ENCODE peak calls at places on chromosome 2, in six cellular contexts. O, X, Q, N, Y and M are unnamed samples.

GRCh38 chr2:105257981-105258380 is 16.4 kb downstream of the GPR45 start:
- DNase-seq in Y (no peak), X (no peak), N (no peak), Q (no peak), O (no peak), M (no peak)

GRCh38 chr2:42001696-42002331 is 46.0 kb upstream of the PKDCC start:
- DNase-seq in Q (no peak), N (no peak), Y (no peak), X (no peak), O (no peak), M (no peak)

GRCh38 chr2:216004408-216005283 is 8.7 kb downstream of the MREG start:
- DNase-seq in Q (no peak), N (no peak), O (no peak), Y (no peak), X (peak), M (no peak)

GRCh38 chr2:240918258-240919091 is 12.3 kb downstream of the CROCC2 start:
- DNase-seq in Q (no peak), N (peak), Y (peak), O (peak), X (no peak), M (no peak)

GRCh38 chr2:159875083-159875482 is 77.1 kb upstream of the CD302 start:
- DNase-seq in N (no peak), O (no peak), Q (no peak), X (no peak), Y (peak), M (no peak)

GRCh38 chr2:224608104-224608503 is 22.9 kb upstream of the CUL3 start:
- DNase-seq in Q (no peak), Y (no peak), O (no peak), N (peak), X (no peak), M (no peak)

GRCh38 chr2:134405641-134406081 is 151.8 kb downstream of the MGAT5 start:
- DNase-seq in Y (no peak), N (no peak), O (no peak), X (no peak), Q (peak), M (no peak)

GRCh38 chr2:156800781-156801366 is 364.7 kb downstream of the GPD2 start:
- DNase-seq in X (no peak), Y (no peak), O (no peak), Q (no peak), N (no peak), M (no peak)

GRCh38 chr2:148989882-148990493 is 48.5 kb upstream of the LYPD6B start:
- DNase-seq in Q (peak), X (peak), O (no peak), Y (no peak), N (peak), M (peak)

GRCh38 chr2:6917761-6918421 is 679 bp downstream of the RNF144A start:
- DNase-seq in Y (peak), O (peak), Q (no peak), X (no peak), N (peak), M (peak)

GRCh38 chr2:20313659-20314058 is 37.0 kb downstream of the PUM2 start:
- DNase-seq in N (no peak), X (no peak), O (no peak), Q (peak), Y (no peak), M (no peak)

GRCh38 chr2:222169346-222169745 is 129.5 kb downstream of the PAX3 start:
- DNase-seq in Y (no peak), N (no peak), O (no peak), Q (no peak), X (no peak), M (no peak)

GRCh38 chr2:163878718-163879117 is 142.9 kb upstream of the FIGN start:
- DNase-seq in N (peak), Y (peak), X (peak), O (no peak), Q (peak), M (peak)

GRCh38 chr2:42979416-42979869 is 187.1 kb upstream of the HAAO start:
- DNase-seq in Y (no peak), X (no peak), O (peak), Q (no peak), N (peak), M (peak)

GRCh38 chr2:241870081-241870541 is 582 bp downstream of the RTP5 start:
- DNase-seq in Y (peak), O (no peak), N (no peak), Q (no peak), X (no peak), M (no peak)

GRCh38 chr2:113692698-113693428 is 63.6 kb downstream of the SLC35F5 start:
- DNase-seq in O (no peak), N (no peak), Y (no peak), X (peak), Q (no peak), M (no peak)

GRCh38 chr2:120341977-120342376 is 4.0 kb upstream of the INHBB start:
- DNase-seq in Y (no peak), X (no peak), N (no peak), Q (no peak), O (no peak), M (no peak)

GRCh38 chr2:234161932-234162331 is 111.4 kb downstream of the SPP2 start:
- DNase-seq in Q (no peak), O (no peak), X (no peak), Y (no peak), N (no peak), M (no peak)

GRCh38 chr2:178277741-178278197 is 83.5 kb downstream of the OSBPL6 start:
- DNase-seq in Q (no peak), O (no peak), Y (no peak), N (no peak), X (no peak), M (no peak)

GRCh38 chr2:241011751-241012510 is 13.5 kb downstream of the SNED1 start:
- DNase-seq in O (no peak), N (no peak), X (no peak), Y (no peak), Q (no peak), M (no peak)

GRCh38 chr2:8682719-8683667 is 1.1 kb downstream of the ID2 start:
- DNase-seq in N (peak), Q (peak), Y (peak), O (no peak), X (peak), M (peak)

GRCh38 chr2:5691659-5692529 is at the start of gene SOX11:
- DNase-seq in X (no peak), O (no peak), Q (no peak), N (no peak), Y (no peak), M (no peak)

DNA sequence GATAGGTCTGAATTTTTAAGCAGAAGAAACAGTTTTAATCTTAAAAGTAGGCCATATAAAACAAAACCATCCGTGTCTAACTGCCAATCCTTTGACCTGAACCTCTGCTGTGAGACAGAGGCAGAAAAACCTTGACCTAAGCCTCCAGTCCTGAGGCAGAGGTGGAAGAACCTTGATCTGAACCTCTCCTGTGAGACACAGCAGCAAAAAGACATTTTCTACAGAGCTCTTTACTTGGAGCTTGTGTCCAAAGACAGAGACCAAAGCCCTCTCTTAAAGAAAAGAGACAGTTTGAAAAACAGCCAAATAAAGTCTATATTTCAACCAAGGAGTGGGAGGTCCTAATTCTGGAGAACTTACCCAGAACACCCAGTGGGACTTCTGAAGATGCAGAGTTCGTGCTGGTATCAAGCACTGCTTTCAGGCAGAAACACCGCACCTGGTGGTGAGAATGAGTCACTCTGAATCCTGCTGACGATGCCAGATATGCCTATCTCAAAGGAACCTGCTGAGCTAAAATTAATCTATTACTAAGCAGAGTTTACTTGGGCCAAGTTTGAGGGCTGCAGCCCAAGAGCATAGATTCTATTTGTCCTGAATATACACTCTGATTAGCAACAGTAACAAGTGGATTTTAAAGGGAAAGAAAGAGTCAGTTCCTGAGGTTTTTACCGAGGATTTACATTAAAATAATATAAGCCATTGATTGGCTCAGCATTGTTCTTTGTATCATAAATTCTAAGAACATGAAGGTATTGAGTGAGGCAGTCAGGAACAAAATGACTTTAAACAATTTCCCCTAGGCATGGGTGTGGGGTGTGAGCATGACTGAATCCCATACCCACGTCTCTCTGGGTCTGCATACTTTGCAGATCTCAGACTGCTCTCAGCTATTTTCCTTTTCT is 806.4 kb downstream of the TRIB2 start:
- DNase-seq in N (no peak), Y (no peak), Q (no peak), O (no peak), X (peak), M (peak)
- TF ChIP-seq CTCF in N (no peak), Y (peak), Q (no peak), O (no peak), X (peak), M (no peak)

DNA sequence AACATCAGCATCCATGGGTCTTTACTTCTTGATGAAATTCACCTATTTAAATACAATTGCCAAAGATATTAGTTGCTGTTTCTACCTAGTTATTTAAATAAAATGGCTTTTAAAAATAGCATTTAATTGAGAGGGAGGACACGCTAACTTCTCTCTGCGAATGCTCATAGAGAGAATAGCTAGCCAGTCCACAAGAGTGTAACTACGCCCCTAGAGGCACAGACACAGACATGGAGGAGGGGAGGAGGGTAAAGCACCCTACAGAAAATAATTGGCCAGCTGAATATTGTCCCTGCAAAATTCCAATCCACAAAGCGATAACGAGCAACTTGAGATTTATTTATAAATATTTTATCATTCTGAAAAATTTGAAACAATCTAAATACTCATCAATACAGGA is 97.0 kb upstream of the PAPOLG start:
- DNase-seq in Q (no peak), N (no peak), Y (no peak), X (no peak), O (no peak), M (no peak)
- TF ChIP-seq CTCF in Q (no peak), N (no peak), Y (no peak), X (peak), O (no peak), M (no peak)

DNA sequence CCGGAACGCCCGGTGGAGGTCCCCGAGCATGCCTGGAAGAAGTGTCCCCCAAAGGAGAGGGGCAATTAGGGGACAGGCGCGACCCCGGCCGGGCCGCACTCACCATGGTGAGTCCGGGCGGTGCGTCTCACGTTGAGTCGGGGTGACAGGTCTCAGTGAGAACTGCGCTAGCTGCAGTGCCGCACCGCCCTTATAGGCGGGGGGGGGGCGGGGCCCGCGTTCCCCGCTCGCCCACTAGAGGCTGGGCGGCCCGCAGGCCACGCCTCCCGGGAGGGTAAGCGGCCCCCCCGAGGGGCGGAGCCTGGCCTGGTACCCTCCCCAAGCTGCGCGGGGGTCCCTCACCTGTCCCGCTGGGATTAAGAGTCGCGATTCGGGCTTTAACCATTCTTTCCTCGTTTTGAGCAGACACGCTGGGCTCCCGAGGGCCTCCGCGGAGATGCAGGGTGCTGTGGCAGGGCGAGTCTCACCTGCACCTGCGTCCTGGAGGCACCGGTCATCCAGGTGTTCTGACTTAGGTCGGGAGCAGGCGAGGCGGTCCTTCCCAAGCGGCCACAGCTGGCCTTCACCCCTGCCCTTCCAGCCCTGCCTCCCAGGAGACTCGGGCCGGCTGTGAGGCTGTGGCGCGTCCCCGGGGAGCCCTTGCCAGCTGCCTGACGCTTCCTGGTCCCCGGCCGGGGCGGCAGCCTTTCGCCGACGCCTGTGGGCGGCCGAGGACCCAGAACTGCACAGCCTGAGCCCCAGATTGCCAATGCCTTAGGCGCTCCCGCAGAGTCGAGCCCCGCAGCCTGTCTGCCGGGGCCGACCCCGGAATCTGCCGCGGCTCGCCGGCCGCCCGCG is at the start of gene TUBA4A:
- DNase-seq in X (peak), Q (peak), N (peak), O (peak), Y (peak), M (peak)
- TF ChIP-seq CTCF in X (no peak), Q (no peak), N (peak), O (no peak), Y (peak), M (no peak)

GRCh38 chr2:235864311-235864710 is 303.9 kb downstream of the GBX2 start:
- DNase-seq in Q (no peak), N (no peak), X (no peak), Y (no peak), O (no peak), M (no peak)
- TF ChIP-seq CTCF in Q (no peak), N (no peak), X (no peak), Y (no peak), O (no peak), M (no peak)

DNA sequence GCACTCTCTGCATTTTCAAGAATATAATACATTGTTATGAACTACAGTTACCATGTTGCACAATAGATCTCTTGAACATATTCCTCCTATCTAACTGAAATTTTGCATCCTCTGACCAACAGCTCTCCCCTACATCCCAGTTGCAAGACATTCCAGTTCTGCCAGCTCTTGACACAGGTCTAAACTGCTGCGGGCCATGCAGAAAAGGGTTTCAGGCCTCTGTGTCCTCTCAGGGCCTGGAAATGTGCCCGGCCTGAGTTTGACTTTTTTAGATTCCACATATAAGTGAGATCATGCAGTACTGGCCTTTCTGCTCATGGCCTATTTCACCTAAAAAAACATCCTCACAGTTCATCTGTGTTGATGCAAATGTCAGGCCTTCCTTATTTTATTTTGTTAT is 113.7 kb downstream of the CDCA7 start:
- DNase-seq in N (no peak), O (no peak), Q (no peak), Y (no peak), X (no peak), M (no peak)
- TF ChIP-seq CTCF in N (no peak), O (no peak), Q (no peak), Y (no peak), X (no peak), M (no peak)

DNA sequence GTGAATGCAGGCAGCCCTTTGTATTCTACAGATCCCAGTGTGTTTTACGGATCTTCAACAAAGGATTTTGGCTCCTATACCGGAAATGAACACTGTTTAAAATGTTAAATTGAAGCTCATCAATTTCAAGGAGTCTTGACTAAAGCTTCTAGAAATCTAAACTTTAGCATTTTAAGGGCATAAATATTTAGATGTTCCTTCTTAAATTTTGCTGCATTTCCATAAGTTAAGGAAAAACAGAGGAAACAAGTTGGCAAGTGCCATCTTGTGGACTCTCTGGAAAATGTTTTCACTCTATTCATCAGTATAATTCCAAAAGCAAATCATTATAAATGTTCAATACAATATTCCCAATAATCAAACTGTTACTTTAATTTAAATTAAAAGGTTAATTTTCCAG is 19.6 kb downstream of the CHN1 start:
- DNase-seq in N (no peak), Y (no peak), X (no peak), O (no peak), Q (peak), M (no peak)
- TF ChIP-seq CTCF in N (peak), Y (peak), X (no peak), O (peak), Q (peak), M (no peak)

DNA sequence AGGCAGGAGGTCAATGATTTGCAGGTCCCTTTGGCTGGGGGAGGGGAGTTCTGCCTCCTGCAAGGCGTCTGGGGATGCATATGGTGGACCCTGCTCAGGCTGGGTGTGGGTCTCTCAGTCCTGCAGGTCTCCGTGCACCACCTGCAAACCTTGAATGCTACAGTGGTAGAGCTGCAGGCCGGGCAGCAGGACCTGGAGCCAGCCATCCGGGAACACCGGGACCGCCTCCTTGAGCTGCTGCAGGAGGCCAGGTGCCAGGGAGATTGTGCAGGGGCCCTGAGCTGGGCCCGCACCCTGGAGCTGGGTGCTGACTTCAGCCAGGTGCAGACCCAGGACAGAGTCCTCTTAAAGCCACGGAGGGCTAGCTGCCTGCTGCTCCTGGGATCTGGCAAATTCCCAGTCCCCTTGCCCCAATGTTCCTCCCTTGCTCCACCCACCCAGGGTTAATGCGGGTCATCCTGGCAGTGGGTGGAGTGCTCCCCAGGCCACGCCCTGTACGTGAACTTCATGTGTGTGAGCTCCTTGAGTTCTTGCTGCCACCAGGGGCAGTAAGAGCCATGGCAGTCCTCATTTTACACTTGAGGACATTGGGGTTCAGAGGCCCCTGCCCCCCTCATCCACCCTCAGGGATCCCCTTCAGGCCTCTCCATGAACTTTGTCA is 3.1 kb downstream of the PROM2 start:
- DNase-seq in O (peak), Y (no peak), X (peak), Q (peak), N (peak), M (no peak)
- TF ChIP-seq CTCF in O (no peak), Y (no peak), X (no peak), Q (peak), N (peak), M (no peak)

DNA sequence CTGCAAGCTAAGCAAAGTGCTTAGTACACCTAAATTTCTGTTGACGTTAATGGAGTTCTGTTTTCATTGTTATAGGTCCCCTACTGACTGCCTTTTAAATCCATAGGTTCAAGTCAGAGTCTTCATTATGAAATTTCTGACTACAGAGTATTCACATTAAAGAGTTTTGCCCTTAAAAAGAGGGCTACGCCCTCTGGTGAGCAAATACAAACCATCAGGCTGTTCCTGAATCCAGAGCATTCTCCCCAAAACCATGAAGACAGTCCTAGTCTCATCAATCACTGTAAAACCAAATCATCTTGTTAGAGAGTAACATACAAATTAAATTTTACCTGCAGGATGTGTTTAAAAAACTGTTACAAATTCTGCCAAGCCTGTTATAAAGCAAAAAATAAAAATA is 1091.7 kb downstream of the TDRD15 start:
- DNase-seq in Y (no peak), N (no peak), X (no peak), Q (no peak), O (no peak), M (no peak)
- TF ChIP-seq CTCF in Y (no peak), N (no peak), X (no peak), Q (no peak), O (no peak), M (no peak)